ENCODE peak calls at places on chromosomes 12 and 14, in five cellular contexts. D is K562, H is psoas muscle, N is endodermal cell, L is lower lobe of right lung. K is an unnamed sample. For H3K4me1, the result is how much of the 10 kb centered on the place peaks cover.

GRCh38 chr12:93857279-93857894 is 180.2 kb downstream of the CRADD start:
- DNase-seq in H (no peak), D (no peak), L (no peak), N (no peak), K (no peak)

GRCh38 chr12:52156757-52157565 is 34.9 kb downstream of the KRT80 start:
- DNase-seq in L (peak), H (peak), D (peak), N (peak), K (peak)

GRCh38 chr12:96359328-96359727 is 40.9 kb downstream of the CDK17 start:
- DNase-seq in L (no peak), D (peak), N (no peak), H (no peak), K (no peak)

GRCh38 chr12:117050060-117050459 is 49.2 kb downstream of the TESC start:
- DNase-seq in N (no peak), D (no peak), L (no peak), H (no peak), K (no peak)

GRCh38 chr14:77128414-77128891 is 13.1 kb downstream of the ZDHHC22 start:
- DNase-seq in N (peak), H (no peak), L (no peak), D (no peak), K (no peak)

GRCh38 chr12:53939141-53940108 is 794 bp downstream of the HOXC13 start:
- DNase-seq in N (peak), L (no peak), D (no peak), H (no peak), K (no peak)

GRCh38 chr14:67964391-67964812 is 144.8 kb downstream of the RAD51B start:
- DNase-seq in N (no peak), H (no peak), D (no peak), L (no peak), K (no peak)

GRCh38 chr12:108833757-108834472 is 23.5 kb downstream of the SSH1 start:
- DNase-seq in D (no peak), N (no peak), L (peak), H (peak), K (peak)

GRCh38 chr12:131368073-131369071 is 342.5 kb upstream of the SFSWAP start:
- DNase-seq in L (peak), H (no peak), N (peak), D (no peak), K (peak)

GRCh38 chr12:76256904-76257303 is 91.3 kb downstream of the BBS10 start:
- DNase-seq in L (no peak), D (no peak), H (no peak), N (no peak), K (no peak)

GRCh38 chr12:64610092-64610659 is at the start of gene RASSF3:
- DNase-seq in N (peak), H (peak), D (peak), L (peak), K (peak)

GRCh38 chr14:57982161-57982560 is 116.3 kb upstream of the SLC35F4 start:
- DNase-seq in H (no peak), L (no peak), N (no peak), D (no peak), K (no peak)

GRCh38 chr14:79514700-79515099 is 696.6 kb downstream of the DIO2 start:
- DNase-seq in L (no peak), N (no peak), D (no peak), H (no peak), K (no peak)

GRCh38 chr12:55932546-55932919 is 1.6 kb downstream of the DGKA start:
- DNase-seq in D (no peak), H (no peak), N (peak), L (no peak), K (no peak)

GRCh38 chr12:104623920-104624319 is 167.2 kb downstream of the CHST11 start:
- DNase-seq in N (peak), H (no peak), D (no peak), L (no peak), K (no peak)

GRCh38 chr12:122886851-122887816 is 8.8 kb downstream of the VPS37B start:
- DNase-seq in N (peak), L (no peak), D (no peak), H (no peak), K (no peak)

GRCh38 chr12:122882908-122883563 is 12.9 kb downstream of the VPS37B start:
- DNase-seq in L (no peak), H (no peak), N (no peak), D (no peak), K (no peak)

GRCh38 chr12:122886161-122886560 is 9.8 kb downstream of the VPS37B start:
- DNase-seq in N (no peak), L (no peak), H (no peak), D (no peak), K (no peak)

GRCh38 chr12:122884091-122884826 is 11.7 kb downstream of the VPS37B start:
- DNase-seq in N (no peak), D (no peak), H (no peak), L (no peak), K (no peak)

GRCh38 chr12:122884860-122885259 is 11.1 kb downstream of the VPS37B start:
- DNase-seq in D (no peak), L (no peak), H (no peak), N (no peak), K (no peak)
- H3K4me1 ChIP-seq in D (under half), L (half or more), H (half or more), N (under half), K (under half)

DNA sequence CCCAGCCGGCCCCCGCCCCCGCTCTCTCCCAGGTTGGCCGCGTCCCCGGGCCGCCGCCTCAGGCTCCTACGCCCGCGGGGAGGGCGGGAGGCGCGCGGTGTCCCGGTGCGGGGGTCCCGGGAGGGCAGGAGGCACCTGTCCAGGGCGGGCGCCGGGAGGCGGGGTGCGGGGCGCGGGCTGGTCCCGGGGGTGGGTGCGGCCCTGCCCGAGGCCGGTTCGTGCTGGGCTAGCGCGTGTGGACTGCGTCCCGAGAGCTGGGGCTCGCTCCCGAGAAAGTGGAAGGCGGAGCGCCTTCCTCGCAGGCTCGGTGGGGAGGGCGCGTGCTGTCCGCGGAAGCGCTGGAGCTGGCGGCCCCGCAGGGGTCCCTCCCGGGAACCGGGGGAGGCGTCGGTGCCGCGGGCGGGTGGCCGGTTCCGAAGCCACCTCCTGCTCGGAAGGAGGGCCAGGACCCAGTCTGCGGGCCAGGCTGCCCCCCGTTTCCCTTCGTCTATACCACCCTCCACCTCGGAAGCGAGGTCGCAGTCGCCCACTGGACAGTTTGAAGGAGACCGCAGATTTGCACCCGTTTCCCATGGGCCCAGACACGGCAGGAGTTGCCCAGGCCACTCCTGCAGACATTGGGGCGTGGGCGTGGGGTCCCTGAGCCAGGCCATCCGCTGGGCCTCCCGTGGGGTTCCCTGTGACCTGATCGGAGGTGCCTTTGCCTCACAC is 636 bp downstream of the ZFYVE21 start:
- DNase-seq in D (peak), H (peak), L (peak), N (no peak), K (no peak)
- H3K4me1 ChIP-seq in D (half or more), H (half or more), L (half or more), N (under half), K (under half)

DNA sequence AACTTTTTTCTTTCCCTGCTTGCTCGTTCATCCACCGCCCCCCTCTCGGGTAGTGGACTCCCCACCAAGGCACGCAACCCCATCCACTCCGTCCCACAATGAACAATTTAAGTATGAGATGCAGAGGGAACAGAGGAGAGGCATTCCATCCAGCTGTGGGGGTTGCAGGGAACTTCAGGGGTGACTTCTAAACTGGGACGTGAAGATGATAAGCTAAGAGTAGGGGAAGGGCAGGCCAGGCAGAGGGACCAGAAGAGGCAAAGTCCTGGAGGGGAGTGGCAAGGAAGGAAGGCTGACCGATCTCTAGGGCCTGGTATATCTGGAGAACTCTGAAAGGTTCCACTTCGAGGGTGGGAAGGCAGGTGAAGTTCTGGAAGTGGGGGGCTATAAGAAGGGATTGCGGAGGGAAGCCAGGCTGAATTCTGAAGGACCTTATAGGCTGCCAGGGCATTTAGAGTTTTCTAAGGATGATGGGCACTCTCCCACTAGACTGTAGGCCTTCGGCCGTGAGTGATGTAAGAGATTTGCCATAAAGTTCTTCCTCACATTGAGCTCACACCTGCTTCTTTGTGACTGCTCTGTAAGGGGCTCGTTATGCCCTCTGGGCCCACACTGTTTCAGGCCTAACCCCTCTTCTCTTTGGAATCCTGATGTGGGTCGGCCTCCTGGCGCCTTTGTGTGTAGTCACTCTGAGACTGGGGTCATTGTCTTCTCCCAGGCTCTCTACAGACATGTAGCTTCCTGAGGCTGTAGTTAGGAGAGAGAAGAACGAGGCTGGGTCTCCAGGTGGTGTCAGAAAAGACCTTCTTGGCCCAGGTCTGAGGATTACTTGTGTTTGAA is 12.1 kb downstream of the NFATC4 start:
- DNase-seq in N (peak), D (no peak), H (no peak), L (no peak), K (no peak)
- H3K4me1 ChIP-seq in N (under half), D (under half), H (under half), L (under half), K (under half)

GRCh38 chr14:93105362-93105761 is 10.4 kb downstream of the ITPK1 start:
- DNase-seq in L (peak), D (no peak), H (peak), N (no peak), K (no peak)
- H3K4me1 ChIP-seq in L (half or more), D (under half), H (under half), N (under half), K (half or more)

DNA sequence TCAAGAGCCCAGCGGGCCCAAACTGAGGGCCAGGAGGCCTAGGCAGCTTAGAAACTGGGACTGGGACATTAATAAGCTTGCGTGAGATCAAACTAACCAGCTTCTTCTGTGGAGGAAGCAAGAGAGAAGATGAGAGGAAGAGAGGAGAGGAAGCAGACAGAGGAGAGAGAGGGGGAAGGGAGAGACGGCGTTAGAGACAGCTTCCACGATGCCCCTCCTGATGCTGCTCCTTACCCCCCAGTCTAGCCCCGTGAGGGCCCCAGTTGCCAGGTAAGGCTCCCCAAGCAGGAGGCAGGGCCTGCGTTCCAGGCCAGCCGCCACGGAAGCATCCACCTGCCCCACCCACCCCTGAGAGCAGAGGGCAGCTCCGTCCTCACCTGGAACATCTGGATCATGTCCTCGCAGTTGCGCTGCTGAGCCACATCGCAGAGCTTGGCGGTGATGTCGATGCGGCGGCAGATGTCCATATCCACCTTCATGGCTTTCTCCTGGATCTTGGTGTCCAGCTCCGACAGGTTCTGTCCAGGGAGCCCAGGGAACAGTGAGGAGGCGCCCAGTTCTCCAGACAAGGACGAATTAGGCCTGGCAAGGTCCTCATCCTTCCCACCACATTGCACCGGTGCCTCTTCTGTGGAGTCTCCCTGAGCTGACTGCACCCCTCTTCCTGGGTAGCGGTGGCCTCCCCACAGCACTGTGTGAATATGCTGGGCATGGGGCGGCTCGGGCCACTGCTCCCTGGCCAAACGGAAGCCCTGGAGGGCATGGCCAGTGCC is 6.3 kb downstream of the IFFO1 start:
- DNase-seq in D (no peak), N (no peak), H (peak), L (no peak), K (peak)
- H3K4me1 ChIP-seq in D (half or more), N (under half), H (under half), L (half or more), K (under half)

DNA sequence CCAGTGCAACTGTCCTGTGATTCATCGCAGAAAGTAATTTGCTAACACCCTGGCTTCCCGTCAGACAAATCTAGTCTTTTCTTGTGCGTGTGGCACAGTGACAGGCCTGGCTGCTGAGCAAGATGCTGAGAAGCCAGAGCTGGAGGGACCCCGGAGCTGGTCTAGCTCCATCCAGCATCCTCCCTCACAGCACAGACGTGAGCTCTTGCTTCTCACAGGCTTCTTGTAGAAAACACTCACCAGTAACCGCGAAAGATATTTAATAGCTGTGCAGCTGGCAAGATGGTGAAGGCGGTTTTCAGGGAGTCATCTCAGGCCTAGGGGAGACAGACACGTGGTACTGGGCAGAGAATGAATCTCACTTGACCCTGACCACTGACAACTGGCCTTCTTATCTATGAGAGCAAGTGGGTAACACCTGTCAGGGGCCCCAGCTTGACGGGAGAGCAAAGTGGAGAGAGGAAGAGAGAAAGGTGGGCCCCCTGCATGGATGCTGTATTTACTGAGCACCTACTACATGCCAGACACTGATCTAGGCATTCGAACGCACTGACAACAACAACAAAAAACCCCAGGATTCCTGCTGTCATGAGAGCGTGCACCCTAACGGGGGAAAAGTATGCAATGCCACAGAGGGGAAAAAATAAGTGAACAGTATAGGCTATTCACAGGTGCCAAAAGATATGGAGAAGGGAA is 63.3 kb downstream of the CCDC88C start:
- DNase-seq in N (no peak), D (no peak), L (no peak), H (peak), K (no peak)
- H3K4me1 ChIP-seq in N (under half), D (under half), L (under half), H (under half), K (under half)

GRCh38 chr12:65935906-65936528 is 111.7 kb downstream of the HMGA2 start:
- DNase-seq in H (no peak), D (no peak), L (no peak), N (no peak), K (no peak)
- H3K4me1 ChIP-seq in H (under half), D (under half), L (under half), N (under half), K (under half)

K was measured in sigmoid colon.